ENCODE peak calls at places on chromosomes 12 and 14, in ten cellular contexts. K is gastrocnemius medialis; R is mucosa of descending colon; U is CD4-positive, CD25-positive, alpha-beta regulatory T cell; D is vagina; E is HCT116; A is NT2/D1; Y is mesenchymal stem cell; V is SK-N-SH; I is transverse colon. P is an unnamed sample.

GRCh38 chr12:93886533-93887511 is 209.6 kb downstream of the CRADD start:
- DNase-seq in K (no peak), R (no peak), U (no peak), D (no peak), E (no peak), A (no peak), Y (peak; percentile 50), V (peak; percentile 64), I (no peak), P (no peak)

GRCh38 chr14:36194645-36195044 is 18.1 kb upstream of the PTCSC3 start:
- DNase-seq in K (no peak), R (no peak), U (no peak), D (no peak), E (no peak), A (no peak), Y (no peak), V (no peak), I (no peak), P (no peak)

GRCh38 chr14:99603471-99603933 is 505 bp downstream of the CCDC85C start:
- DNase-seq in K (no peak), R (peak; percentile 69), U (peak; percentile 32), D (no peak), E (no peak), A (no peak), Y (peak; percentile 42), V (no peak), I (peak; percentile 33), P (no peak)

GRCh38 chr14:36319899-36320209 is 583 bp downstream of the MBIP start:
- DNase-seq in K (no peak), R (no peak), U (no peak), D (no peak), E (no peak), A (no peak), Y (no peak), V (no peak), I (no peak), P (no peak)

GRCh38 chr12:93725531-93725930 is 48.4 kb downstream of the CRADD start:
- DNase-seq in K (no peak), R (no peak), U (no peak), D (no peak), E (no peak), A (no peak), Y (no peak), V (no peak), I (no peak), P (no peak)

GRCh38 chr14:36423430-36423829 is 96.6 kb downstream of the NKX2-1 start:
- DNase-seq in K (no peak), R (no peak), U (no peak), D (no peak), E (no peak), A (no peak), Y (no peak), V (no peak), I (no peak), P (no peak)

GRCh38 chr12:89709994-89710872 is 1.6 kb upstream of the ATP2B1 start:
- DNase-seq in K (peak; percentile 24), R (peak; percentile 83), U (peak; percentile 8), D (no peak), E (no peak), A (peak; percentile 13), Y (no peak), V (no peak), I (peak; percentile 67), P (peak; percentile 83)

GRCh38 chr12:120534703-120535655 is 823 bp downstream of the RNF10 start:
- DNase-seq in K (no peak), R (peak; percentile 74), U (peak; percentile 37), D (no peak), E (no peak), A (no peak), Y (peak; percentile 84), V (peak; percentile 86), I (peak; percentile 54), P (peak; percentile 63)

GRCh38 chr12:12835378-12836145 is 22.4 kb downstream of the DDX47 start:
- DNase-seq in K (no peak), R (no peak), U (no peak), D (no peak), E (peak; percentile 83), A (no peak), Y (no peak), V (no peak), I (no peak), P (no peak)

GRCh38 chr12:76726626-76727025 is 37.3 kb upstream of the ZDHHC17 start:
- DNase-seq in K (no peak), R (no peak), U (no peak), D (no peak), E (no peak), A (no peak), Y (no peak), V (no peak), I (no peak), P (no peak)

GRCh38 chr12:109736552-109737108 is 23.0 kb downstream of the FAM222A start:
- DNase-seq in K (no peak), R (peak; percentile 41), U (no peak), D (no peak), E (no peak), A (peak; percentile 82), Y (peak; percentile 80), V (peak; percentile 43), I (no peak), P (peak; percentile 24)

GRCh38 chr12:91140660-91141045 is 29.4 kb upstream of the LUM start:
- DNase-seq in K (no peak), R (no peak), U (no peak), D (no peak), E (no peak), A (no peak), Y (no peak), V (no peak), I (no peak), P (no peak)

GRCh38 chr12:11798856-11799530 is 149.5 kb downstream of the ETV6 start:
- DNase-seq in K (no peak), R (no peak), U (no peak), D (no peak), E (no peak), A (no peak), Y (peak; percentile 82), V (no peak), I (no peak), P (no peak)

GRCh38 chr12:6322352-6322751 is 11.9 kb downstream of the PLEKHG6 start:
- DNase-seq in K (no peak), R (no peak), U (no peak), D (no peak), E (no peak), A (no peak), Y (no peak), V (no peak), I (no peak), P (no peak)

GRCh38 chr12:132702640-132703039 is 8.0 kb upstream of the PGAM5 start:
- DNase-seq in K (no peak), R (no peak), U (no peak), D (no peak), E (no peak), A (no peak), Y (no peak), V (no peak), I (no peak), P (no peak)

GRCh38 chr14:24427537-24428508 is 1.6 kb downstream of the CBLN3 start:
- DNase-seq in K (no peak), R (peak; percentile 46), U (no peak), D (peak; percentile 84), E (no peak), A (no peak), Y (no peak), V (no peak), I (no peak), P (no peak)

GRCh38 chr12:87127272-87127671 is 871.1 kb upstream of the MGAT4C start:
- DNase-seq in K (no peak), R (no peak), U (no peak), D (no peak), E (no peak), A (no peak), Y (no peak), V (no peak), I (no peak), P (no peak)

GRCh38 chr14:27114180-27114579 is 516.3 kb upstream of the NOVA1 start:
- DNase-seq in K (no peak), R (no peak), U (no peak), D (no peak), E (no peak), A (no peak), Y (no peak), V (no peak), I (no peak), P (no peak)

GRCh38 chr12:39671898-39672875 is 52.6 kb upstream of the ABCD2 start:
- DNase-seq in K (no peak), R (no peak), U (no peak), D (no peak), E (no peak), A (no peak), Y (no peak), V (no peak), I (no peak), P (no peak)

GRCh38 chr14:103013028-103013427 is 44.3 kb downstream of the CDC42BPB start:
- DNase-seq in K (no peak), R (peak; percentile 12), U (no peak), D (no peak), E (no peak), A (no peak), Y (no peak), V (no peak), I (no peak), P (no peak)
- H3K4me1 ChIP-seq in K (peaks cover 42% of the 10 kb centered on the region), R (peaks cover 9% of the 10 kb centered on the region), U (no peaks in the 10 kb centered on the region), D (peaks cover 45% of the 10 kb centered on the region), E (peaks cover 70% of the 10 kb centered on the region), A (peaks cover 8% of the 10 kb centered on the region), Y (peaks cover 49% of the 10 kb centered on the region), V (peaks cover 24% of the 10 kb centered on the region), I (peaks cover 23% of the 10 kb centered on the region), P (peaks cover 29% of the 10 kb centered on the region)

DNA sequence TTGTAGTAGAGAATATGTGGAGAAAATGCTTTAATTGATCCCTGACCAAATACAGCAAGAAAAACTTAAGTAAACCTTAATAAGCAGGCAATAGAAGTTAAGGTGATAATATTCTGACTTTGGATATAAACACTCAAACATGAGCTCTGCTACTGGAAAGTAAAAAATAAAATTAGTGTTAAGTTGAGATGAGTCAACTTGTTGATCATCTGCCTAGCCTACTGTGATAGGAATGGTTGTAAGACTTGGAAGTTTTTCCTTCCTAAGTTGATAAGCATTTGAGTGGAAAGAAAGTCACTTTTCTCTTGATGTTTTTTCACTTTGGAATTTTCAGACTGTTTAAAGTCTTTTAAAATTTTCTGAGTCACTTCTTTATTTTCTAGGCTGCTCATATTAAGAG is 26.0 kb downstream of the ADIPOR2 start:
- DNase-seq in K (no peak), R (no peak), U (no peak), D (no peak), E (no peak), A (no peak), Y (no peak), V (no peak), I (no peak), P (no peak)
- H3K4me1 ChIP-seq in K (peaks cover 64% of the 10 kb centered on the region), R (peaks cover 16% of the 10 kb centered on the region), U (no peaks in the 10 kb centered on the region), D (peaks cover 18% of the 10 kb centered on the region), E (no peaks in the 10 kb centered on the region), A (peaks cover 5% of the 10 kb centered on the region), Y (peaks cover 2% of the 10 kb centered on the region), V (no peaks in the 10 kb centered on the region), I (peaks cover 13% of the 10 kb centered on the region), P (peaks cover 56% of the 10 kb centered on the region)

GRCh38 chr12:16950041-16950677 is 344.2 kb upstream of the LMO3 start:
- DNase-seq in K (no peak), R (no peak), U (no peak), D (no peak), E (no peak), A (peak; percentile 36), Y (no peak), V (no peak), I (no peak), P (no peak)
- H3K4me1 ChIP-seq in K (no peaks in the 10 kb centered on the region), R (no peaks in the 10 kb centered on the region), U (no peaks in the 10 kb centered on the region), D (no peaks in the 10 kb centered on the region), E (no peaks in the 10 kb centered on the region), A (peaks cover 4% of the 10 kb centered on the region), Y (no peaks in the 10 kb centered on the region), V (no peaks in the 10 kb centered on the region), I (no peaks in the 10 kb centered on the region), P (no peaks in the 10 kb centered on the region)

GRCh38 chr14:68147331-68147730 is 327.8 kb downstream of the RAD51B start:
- DNase-seq in K (no peak), R (no peak), U (no peak), D (no peak), E (no peak), A (no peak), Y (peak; percentile 51), V (no peak), I (no peak), P (no peak)
- H3K4me1 ChIP-seq in K (peaks cover 38% of the 10 kb centered on the region), R (peaks cover 19% of the 10 kb centered on the region), U (peaks cover 5% of the 10 kb centered on the region), D (peaks cover 44% of the 10 kb centered on the region), E (peaks cover 57% of the 10 kb centered on the region), A (no peaks in the 10 kb centered on the region), Y (peaks cover 8% of the 10 kb centered on the region), V (peaks cover 43% of the 10 kb centered on the region), I (peaks cover 52% of the 10 kb centered on the region), P (peaks cover 51% of the 10 kb centered on the region)